ENCODE peak calls at places on chromosome 2, in eight cellular contexts. One of them, this sample, is unnamed.

GRCh38 chr2:209523778-209524362 is 100.0 kb downstream of the MAP2 start:
- DNase-seq in breast epithelium: no peak
- DNase-seq in cardiac muscle cell: no peak
- DNase-seq in mammary epithelial cell: no peak
- DNase-seq in gastrocnemius medialis: no peak
- DNase-seq in body of pancreas: no peak
- DNase-seq in choroid plexus epithelial cell: no peak
- DNase-seq in A549: no peak
- DNase-seq in this sample: no peak

GRCh38 chr2:37645363-37645762 is 26.1 kb downstream of the CDC42EP3 start:
- DNase-seq in breast epithelium: no peak
- DNase-seq in cardiac muscle cell: peak; percentile 33
- DNase-seq in mammary epithelial cell: peak; percentile 73
- DNase-seq in gastrocnemius medialis: no peak
- DNase-seq in body of pancreas: no peak
- DNase-seq in choroid plexus epithelial cell: no peak
- DNase-seq in A549: peak; percentile 30
- DNase-seq in this sample: no peak

GRCh38 chr2:97673187-97673914 is 3.8 kb downstream of the C2orf92 start:
- DNase-seq in breast epithelium: no peak
- DNase-seq in cardiac muscle cell: no peak
- DNase-seq in mammary epithelial cell: no peak
- DNase-seq in gastrocnemius medialis: no peak
- DNase-seq in body of pancreas: no peak
- DNase-seq in choroid plexus epithelial cell: peak; percentile 28
- DNase-seq in A549: no peak
- DNase-seq in this sample: no peak

GRCh38 chr2:96856776-96857673 is 791 bp downstream of the ANKRD39 start:
- DNase-seq in breast epithelium: no peak
- DNase-seq in cardiac muscle cell: no peak
- DNase-seq in mammary epithelial cell: peak; percentile 20
- DNase-seq in gastrocnemius medialis: no peak
- DNase-seq in body of pancreas: peak; percentile 42
- DNase-seq in choroid plexus epithelial cell: peak; percentile 24
- DNase-seq in A549: peak; percentile 43
- DNase-seq in this sample: no peak

GRCh38 chr2:158967731-158968395 is 577 bp upstream of the TANC1 start:
- DNase-seq in breast epithelium: peak; percentile 34
- DNase-seq in cardiac muscle cell: peak; percentile 61
- DNase-seq in mammary epithelial cell: peak; percentile 53
- DNase-seq in gastrocnemius medialis: no peak
- DNase-seq in body of pancreas: peak; percentile 61
- DNase-seq in choroid plexus epithelial cell: peak; percentile 56
- DNase-seq in A549: peak; percentile 52
- DNase-seq in this sample: peak; percentile 75

GRCh38 chr2:60555794-60556161 is 2.3 kb upstream of the BCL11A start:
- DNase-seq in breast epithelium: no peak
- DNase-seq in cardiac muscle cell: no peak
- DNase-seq in mammary epithelial cell: no peak
- DNase-seq in gastrocnemius medialis: no peak
- DNase-seq in body of pancreas: no peak
- DNase-seq in choroid plexus epithelial cell: no peak
- DNase-seq in A549: no peak
- DNase-seq in this sample: no peak

GRCh38 chr2:182761903-182762302 is 45.8 kb downstream of the DNAJC10 start:
- DNase-seq in breast epithelium: no peak
- DNase-seq in cardiac muscle cell: peak; percentile 72
- DNase-seq in mammary epithelial cell: no peak
- DNase-seq in gastrocnemius medialis: no peak
- DNase-seq in body of pancreas: no peak
- DNase-seq in choroid plexus epithelial cell: peak; percentile 76
- DNase-seq in A549: no peak
- DNase-seq in this sample: no peak

GRCh38 chr2:28765316-28765715 is 13.7 kb downstream of the PPP1CB start:
- DNase-seq in breast epithelium: no peak
- DNase-seq in cardiac muscle cell: no peak
- DNase-seq in mammary epithelial cell: peak; percentile 13
- DNase-seq in gastrocnemius medialis: no peak
- DNase-seq in body of pancreas: no peak
- DNase-seq in choroid plexus epithelial cell: peak; percentile 26
- DNase-seq in A549: no peak
- DNase-seq in this sample: no peak

GRCh38 chr2:241804326-241805276 is 4.4 kb upstream of the NEU4 start:
- DNase-seq in breast epithelium: no peak
- DNase-seq in cardiac muscle cell: peak; percentile 61
- DNase-seq in mammary epithelial cell: no peak
- DNase-seq in gastrocnemius medialis: no peak
- DNase-seq in body of pancreas: no peak
- DNase-seq in choroid plexus epithelial cell: peak; percentile 17
- DNase-seq in A549: peak; percentile 38
- DNase-seq in this sample: peak; percentile 60

GRCh38 chr2:105786231-105787230 is 41.8 kb downstream of the NCK2 start:
- DNase-seq in breast epithelium: no peak
- DNase-seq in cardiac muscle cell: no peak
- DNase-seq in mammary epithelial cell: no peak
- DNase-seq in gastrocnemius medialis: no peak
- DNase-seq in body of pancreas: no peak
- DNase-seq in choroid plexus epithelial cell: no peak
- DNase-seq in A549: no peak
- DNase-seq in this sample: no peak

GRCh38 chr2:155727097-155727906 is 605.2 kb downstream of the NR4A2 start:
- DNase-seq in breast epithelium: no peak
- DNase-seq in cardiac muscle cell: no peak
- DNase-seq in mammary epithelial cell: no peak
- DNase-seq in gastrocnemius medialis: no peak
- DNase-seq in body of pancreas: no peak
- DNase-seq in choroid plexus epithelial cell: no peak
- DNase-seq in A549: no peak
- DNase-seq in this sample: no peak

GRCh38 chr2:219688560-219689445 is 61.4 kb downstream of the SLC4A3 start:
- DNase-seq in breast epithelium: peak; percentile 37
- DNase-seq in cardiac muscle cell: peak; percentile 89
- DNase-seq in mammary epithelial cell: peak; percentile 97
- DNase-seq in gastrocnemius medialis: no peak
- DNase-seq in body of pancreas: no peak
- DNase-seq in choroid plexus epithelial cell: peak; percentile 63
- DNase-seq in A549: no peak
- DNase-seq in this sample: peak; percentile 73

GRCh38 chr2:235149736-235150135 is 197.9 kb downstream of the SH3BP4 start:
- DNase-seq in breast epithelium: no peak
- DNase-seq in cardiac muscle cell: no peak
- DNase-seq in mammary epithelial cell: no peak
- DNase-seq in gastrocnemius medialis: no peak
- DNase-seq in body of pancreas: no peak
- DNase-seq in choroid plexus epithelial cell: no peak
- DNase-seq in A549: no peak
- DNase-seq in this sample: no peak

GRCh38 chr2:232870002-232870765 is at the start of gene SNORC:
- DNase-seq in breast epithelium: peak; percentile 16
- DNase-seq in cardiac muscle cell: no peak
- DNase-seq in mammary epithelial cell: no peak
- DNase-seq in gastrocnemius medialis: no peak
- DNase-seq in body of pancreas: no peak
- DNase-seq in choroid plexus epithelial cell: no peak
- DNase-seq in A549: no peak
- DNase-seq in this sample: peak; percentile 5

GRCh38 chr2:121309801-121310200 is 24.8 kb upstream of the TFCP2L1 start:
- DNase-seq in breast epithelium: no peak
- DNase-seq in cardiac muscle cell: no peak
- DNase-seq in mammary epithelial cell: no peak
- DNase-seq in gastrocnemius medialis: no peak
- DNase-seq in body of pancreas: no peak
- DNase-seq in choroid plexus epithelial cell: no peak
- DNase-seq in A549: peak; percentile 27
- DNase-seq in this sample: no peak

GRCh38 chr2:205694256-205694655 is 12.0 kb downstream of the NRP2 start:
- DNase-seq in breast epithelium: no peak
- DNase-seq in cardiac muscle cell: no peak
- DNase-seq in mammary epithelial cell: no peak
- DNase-seq in gastrocnemius medialis: no peak
- DNase-seq in body of pancreas: no peak
- DNase-seq in choroid plexus epithelial cell: no peak
- DNase-seq in A549: no peak
- DNase-seq in this sample: no peak

GRCh38 chr2:72198532-72199241 is 51.0 kb upstream of the CYP26B1 start:
- DNase-seq in breast epithelium: no peak
- DNase-seq in cardiac muscle cell: peak; percentile 77
- DNase-seq in mammary epithelial cell: peak; percentile 79
- DNase-seq in gastrocnemius medialis: no peak
- DNase-seq in body of pancreas: no peak
- DNase-seq in choroid plexus epithelial cell: peak; percentile 90
- DNase-seq in A549: peak; percentile 72
- DNase-seq in this sample: no peak

GRCh38 chr2:173175222-173175621 is 99.6 kb downstream of the MAP3K20 start:
- DNase-seq in breast epithelium: no peak
- DNase-seq in cardiac muscle cell: peak; percentile 23
- DNase-seq in mammary epithelial cell: no peak
- DNase-seq in gastrocnemius medialis: no peak
- DNase-seq in body of pancreas: no peak
- DNase-seq in choroid plexus epithelial cell: peak; percentile 58
- DNase-seq in A549: peak; percentile 68
- DNase-seq in this sample: no peak

DNA sequence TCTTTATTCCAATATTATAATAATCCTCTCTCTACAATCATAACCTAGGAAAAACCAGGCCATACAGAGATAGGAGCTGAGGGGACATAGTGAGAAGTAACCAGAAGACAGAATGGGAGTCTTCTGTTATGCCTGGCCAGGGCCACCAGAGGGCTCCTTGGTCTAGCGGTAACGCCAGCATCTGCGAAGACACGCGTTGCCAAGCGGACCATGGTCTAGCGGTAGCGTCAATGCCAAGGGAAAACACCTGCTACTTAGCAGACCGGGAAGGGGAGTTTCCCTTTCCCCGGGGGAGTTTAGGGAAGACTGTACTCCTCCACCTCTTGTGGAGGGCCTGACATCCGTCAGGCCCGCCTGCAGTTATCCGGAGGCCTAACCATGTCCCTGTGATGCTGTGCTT is 36.6 kb downstream of the ARL6IP6 start:
- DNase-seq in breast epithelium: no peak
- DNase-seq in cardiac muscle cell: peak; percentile 52
- DNase-seq in mammary epithelial cell: peak; percentile 19
- DNase-seq in gastrocnemius medialis: no peak
- DNase-seq in body of pancreas: peak; percentile 18
- DNase-seq in choroid plexus epithelial cell: peak; percentile 23
- DNase-seq in A549: peak; percentile 43
- DNase-seq in this sample: no peak
- TF ChIP-seq CTCF in breast epithelium: no peak
- TF ChIP-seq CTCF in cardiac muscle cell: peak; percentile 56
- TF ChIP-seq CTCF in mammary epithelial cell: peak; percentile 3
- TF ChIP-seq CTCF in gastrocnemius medialis: no peak
- TF ChIP-seq CTCF in body of pancreas: no peak
- TF ChIP-seq CTCF in choroid plexus epithelial cell: peak; percentile 57
- TF ChIP-seq CTCF in A549: peak; percentile 38
- TF ChIP-seq CTCF in this sample: no peak

DNA sequence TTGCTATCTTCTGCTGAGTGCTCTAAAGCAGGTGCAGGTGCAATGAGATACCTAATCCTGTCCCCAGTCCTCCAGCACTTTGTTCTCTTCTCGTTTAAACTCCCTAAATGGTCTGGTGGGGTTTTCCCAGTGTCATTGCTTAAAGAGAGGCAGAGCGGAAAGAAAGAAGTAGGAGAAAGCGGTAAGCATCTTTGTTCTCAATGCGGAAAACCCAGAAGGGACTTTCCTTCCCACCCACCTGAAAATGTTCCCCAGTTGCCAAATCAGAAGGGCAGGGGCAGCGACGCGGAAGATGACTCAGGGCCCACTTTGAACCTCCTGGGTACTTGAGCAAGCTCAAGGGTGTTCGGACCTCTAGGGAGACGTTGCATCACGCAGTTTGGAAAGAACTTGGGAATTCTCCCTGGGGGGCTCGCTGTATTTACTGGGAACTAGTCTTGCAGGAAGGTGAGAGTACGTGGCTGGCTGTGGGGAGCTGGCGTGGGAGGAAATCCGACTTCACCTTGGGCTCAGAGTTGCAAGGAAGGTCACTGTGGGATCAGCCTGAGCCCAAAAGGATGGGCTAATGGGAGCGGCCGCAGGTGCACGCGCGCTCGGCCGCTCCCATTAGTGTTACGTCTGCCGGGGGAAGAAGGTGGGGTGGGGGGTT is 587 bp upstream of the SGPP2 start:
- DNase-seq in breast epithelium: no peak
- DNase-seq in cardiac muscle cell: peak; percentile 12
- DNase-seq in mammary epithelial cell: peak; percentile 66
- DNase-seq in gastrocnemius medialis: no peak
- DNase-seq in body of pancreas: no peak
- DNase-seq in choroid plexus epithelial cell: no peak
- DNase-seq in A549: no peak
- DNase-seq in this sample: no peak
- H3K4me3 ChIP-seq in breast epithelium: peak overlapping the region; percentile 61
- H3K4me3 ChIP-seq in cardiac muscle cell: peak overlapping the region; percentile 94
- H3K4me3 ChIP-seq in mammary epithelial cell: peak overlapping the region; percentile 51
- H3K4me3 ChIP-seq in gastrocnemius medialis: no peak overlapping the region
- H3K4me3 ChIP-seq in body of pancreas: peak overlapping the region; percentile 24
- H3K4me3 ChIP-seq in choroid plexus epithelial cell: no peak overlapping the region
- H3K4me3 ChIP-seq in A549: peak overlapping the region; percentile 67
- H3K4me3 ChIP-seq in this sample: peak overlapping the region; percentile 44

GRCh38 chr2:31688282-31688681 is 107.5 kb upstream of the SRD5A2 start:
- DNase-seq in breast epithelium: no peak
- DNase-seq in cardiac muscle cell: peak; percentile 15
- DNase-seq in mammary epithelial cell: no peak
- DNase-seq in gastrocnemius medialis: no peak
- DNase-seq in body of pancreas: no peak
- DNase-seq in choroid plexus epithelial cell: peak; percentile 32
- DNase-seq in A549: peak; percentile 46
- DNase-seq in this sample: no peak
- TF ChIP-seq CTCF in breast epithelium: no peak
- TF ChIP-seq CTCF in cardiac muscle cell: peak; percentile 48
- TF ChIP-seq CTCF in mammary epithelial cell: peak; percentile 45
- TF ChIP-seq CTCF in gastrocnemius medialis: peak; percentile 51
- TF ChIP-seq CTCF in body of pancreas: no peak
- TF ChIP-seq CTCF in choroid plexus epithelial cell: peak; percentile 61
- TF ChIP-seq CTCF in A549: peak; percentile 62
- TF ChIP-seq CTCF in this sample: peak; percentile 17

GRCh38 chr2:110677530-110678456 is at the start of gene BUB1:
- DNase-seq in breast epithelium: peak; percentile 95
- DNase-seq in cardiac muscle cell: peak; percentile 98
- DNase-seq in mammary epithelial cell: peak; percentile 95
- DNase-seq in gastrocnemius medialis: peak; percentile 96
- DNase-seq in body of pancreas: peak; percentile 98
- DNase-seq in choroid plexus epithelial cell: peak; percentile 98
- DNase-seq in A549: peak; percentile 96
- DNase-seq in this sample: peak; percentile 98

GRCh38 chr2:110674620-110675555 is 3.0 kb downstream of the BUB1 start:
- DNase-seq in breast epithelium: no peak
- DNase-seq in cardiac muscle cell: peak; percentile 77
- DNase-seq in mammary epithelial cell: peak; percentile 36
- DNase-seq in gastrocnemius medialis: no peak
- DNase-seq in body of pancreas: no peak
- DNase-seq in choroid plexus epithelial cell: peak; percentile 64
- DNase-seq in A549: peak; percentile 42
- DNase-seq in this sample: no peak

GRCh38 chr2:110678457-110679336 is 834 bp upstream of the BUB1 start:
- DNase-seq in breast epithelium: no peak
- DNase-seq in cardiac muscle cell: peak; percentile 46
- DNase-seq in mammary epithelial cell: peak; percentile 29
- DNase-seq in gastrocnemius medialis: no peak
- DNase-seq in body of pancreas: peak; percentile 32
- DNase-seq in choroid plexus epithelial cell: peak; percentile 39
- DNase-seq in A549: no peak
- DNase-seq in this sample: peak; percentile 26

GRCh38 chr2:110675679-110676078 is 2.2 kb downstream of the BUB1 start:
- DNase-seq in breast epithelium: no peak
- DNase-seq in cardiac muscle cell: no peak
- DNase-seq in mammary epithelial cell: no peak
- DNase-seq in gastrocnemius medialis: no peak
- DNase-seq in body of pancreas: no peak
- DNase-seq in choroid plexus epithelial cell: no peak
- DNase-seq in A549: no peak
- DNase-seq in this sample: no peak

GRCh38 chr2:110677080-110677479 is 783 bp downstream of the BUB1 start:
- DNase-seq in breast epithelium: no peak
- DNase-seq in cardiac muscle cell: no peak
- DNase-seq in mammary epithelial cell: no peak
- DNase-seq in gastrocnemius medialis: no peak
- DNase-seq in body of pancreas: no peak
- DNase-seq in choroid plexus epithelial cell: no peak
- DNase-seq in A549: no peak
- DNase-seq in this sample: no peak
- H3K4me3 ChIP-seq in breast epithelium: no peak overlapping the region
- H3K4me3 ChIP-seq in cardiac muscle cell: peak overlapping the region; percentile 63
- H3K4me3 ChIP-seq in mammary epithelial cell: peak overlapping the region; percentile 87
- H3K4me3 ChIP-seq in gastrocnemius medialis: no peak overlapping the region
- H3K4me3 ChIP-seq in body of pancreas: no peak overlapping the region
- H3K4me3 ChIP-seq in choroid plexus epithelial cell: peak overlapping the region; percentile 76
- H3K4me3 ChIP-seq in A549: peak overlapping the region; percentile 87
- H3K4me3 ChIP-seq in this sample: no peak overlapping the region

This sample was measured in tibial artery.